ENCODE peak calls at places on chromosomes 4 and X, in nine cellular contexts. M is HS-5; K is activated CD8-positive, alpha-beta memory T cell treated with anti-CD3 and anti-CD28 coated beads for 24 hours; B is cardiac fibroblast; F is fibroblast of villous mesenchyme; U is CMK; Y is RPMI8226; H is tibial artery; D is LHCN-M2. X is an unnamed sample.

GRCh38 chrX:44828008-44828605 is 15.7 kb upstream of the DUSP21 start:
- DNase-seq in M (peak; percentile 68), K (no peak), B (peak; percentile 77), F (peak; percentile 39), U (no peak), Y (no peak), H (no peak), D (peak; percentile 67), X (peak; percentile 24)

GRCh38 chr4:168886361-168886760 is 123.7 kb downstream of the CBR4 start:
- DNase-seq in M (no peak), K (no peak), B (peak; percentile 84), F (no peak), U (no peak), Y (no peak), H (no peak), D (peak; percentile 62), X (no peak)

GRCh38 chrX:150547511-150548115 is 20.8 kb upstream of the MTM1 start:
- DNase-seq in M (no peak), K (peak; percentile 66), B (peak; percentile 34), F (peak; percentile 44), U (no peak), Y (peak; percentile 35), H (peak; percentile 89), D (peak; percentile 49), X (peak; percentile 47)

GRCh38 chr4:82017680-82018079 is 356.1 kb downstream of the HNRNPD start:
- DNase-seq in M (peak; percentile 1), K (no peak), B (peak; percentile 25), F (peak; percentile 23), U (peak; percentile 4), Y (peak; percentile 40), H (no peak), D (peak; percentile 1), X (peak; percentile 7)

GRCh38 chr4:1376841-1377605 is 29.2 kb downstream of the NKX1-1 start:
- DNase-seq in M (no peak), K (no peak), B (no peak), F (no peak), U (no peak), Y (no peak), H (peak; percentile 61), D (no peak), X (no peak)

GRCh38 chr4:169583563-169583962 is 28.8 kb downstream of the NEK1 start:
- DNase-seq in M (no peak), K (no peak), B (peak; percentile 77), F (peak; percentile 80), U (no peak), Y (no peak), H (no peak), D (peak; percentile 32), X (peak; percentile 10)

GRCh38 chrX:149950681-149951080 is 12.4 kb upstream of the EOLA2 start:
- DNase-seq in M (no peak), K (no peak), B (peak; percentile 73), F (peak; percentile 62), U (no peak), Y (peak; percentile 21), H (no peak), D (peak; percentile 53), X (peak; percentile 62)

GRCh38 chr4:26326791-26327190 is 6.0 kb downstream of the RBPJ start:
- DNase-seq in M (peak; percentile 90), K (no peak), B (peak; percentile 96), F (peak; percentile 80), U (no peak), Y (no peak), H (no peak), D (peak; percentile 96), X (no peak)

GRCh38 chr4:152536545-152537182 is 772 bp upstream of the FBXW7 start:
- DNase-seq in M (no peak), K (no peak), B (peak; percentile 61), F (peak; percentile 71), U (no peak), Y (peak; percentile 70), H (peak; percentile 67), D (peak; percentile 62), X (no peak)

GRCh38 chr4:52983563-52984303 is 121.6 kb downstream of the RASL11B start:
- DNase-seq in M (peak; percentile 38), K (no peak), B (peak; percentile 77), F (peak; percentile 75), U (no peak), Y (peak; percentile 55), H (no peak), D (peak; percentile 57), X (peak; percentile 64)

GRCh38 chrX:47361538-47362511 is 8.6 kb upstream of the ZNF157 start:
- DNase-seq in M (no peak), K (peak; percentile 58), B (peak; percentile 92), F (peak; percentile 96), U (no peak), Y (peak; percentile 58), H (peak; percentile 89), D (peak; percentile 93), X (peak; percentile 93)

X was measured in endothelial cell of umbilical vein.